ENCODE peak calls at places on chromosomes 2 and 18, in ten cellular contexts. H is cardiac fibroblast; B is stomach; Q is fibroblast of lung; R is CD8-positive, alpha-beta T cell; W is PC-9; V is fibroblast of mammary gland; Z is epithelial cell of esophagus; E is HCT116; I is GM12865. D is an unnamed sample.

GRCh38 chr2:195445639-195446038 is 211.4 kb upstream of the SLC39A10 start:
- DNase-seq in H (peak; percentile 34), B (no peak), Q (peak; percentile 12), R (no peak), W (no peak), V (peak; percentile 3), Z (no peak), E (no peak), I (no peak), D (no peak)

GRCh38 chr2:15684161-15685042 is 92.7 kb downstream of the DDX1 start:
- DNase-seq in H (no peak), B (no peak), Q (no peak), R (no peak), W (no peak), V (no peak), Z (no peak), E (no peak), I (no peak), D (no peak)

GRCh38 chr18:8801263-8801901 is 96.0 kb downstream of the MTCL1 start:
- DNase-seq in H (peak; percentile 81), B (no peak), Q (peak; percentile 94), R (no peak), W (peak; percentile 87), V (peak; percentile 78), Z (peak; percentile 80), E (no peak), I (no peak), D (no peak)

GRCh38 chr2:236671820-236672520 is 102.3 kb downstream of the ACKR3 start:
- DNase-seq in H (no peak), B (no peak), Q (no peak), R (no peak), W (no peak), V (no peak), Z (no peak), E (no peak), I (no peak), D (no peak)

GRCh38 chr18:74733592-74733991 is 135.9 kb downstream of the ZNF407 start:
- DNase-seq in H (no peak), B (no peak), Q (no peak), R (no peak), W (no peak), V (no peak), Z (no peak), E (no peak), I (no peak), D (no peak)

GRCh38 chr2:157628282-157628531 is 457 bp downstream of the ACVR1C start:
- DNase-seq in H (no peak), B (no peak), Q (no peak), R (no peak), W (no peak), V (no peak), Z (no peak), E (no peak), I (no peak), D (no peak)

GRCh38 chr2:28161466-28161865 is 231.2 kb upstream of the FOSL2 start:
- DNase-seq in H (no peak), B (no peak), Q (peak; percentile 73), R (no peak), W (no peak), V (peak; percentile 81), Z (peak; percentile 27), E (no peak), I (no peak), D (no peak)

GRCh38 chr2:237558918-237559645 is 7.3 kb upstream of the PRLH start:
- DNase-seq in H (peak; percentile 78), B (peak; percentile 83), Q (peak; percentile 89), R (no peak), W (no peak), V (peak; percentile 90), Z (peak; percentile 62), E (no peak), I (no peak), D (no peak)

GRCh38 chr2:166365803-166366420 is 9.8 kb downstream of the SCN9A start:
- DNase-seq in H (no peak), B (no peak), Q (no peak), R (no peak), W (no peak), V (peak; percentile 11), Z (no peak), E (no peak), I (no peak), D (no peak)

GRCh38 chr2:104332733-104333132 is 521.2 kb upstream of the POU3F3 start:
- DNase-seq in H (peak; percentile 0), B (no peak), Q (no peak), R (no peak), W (no peak), V (peak; percentile 6), Z (peak; percentile 8), E (no peak), I (no peak), D (no peak)

GRCh38 chr2:69013837-69014796 is 1.1 kb downstream of the ANTXR1 start:
- DNase-seq in H (peak; percentile 52), B (no peak), Q (peak; percentile 39), R (no peak), W (no peak), V (peak; percentile 37), Z (no peak), E (no peak), I (no peak), D (peak; percentile 6)

GRCh38 chr2:232382331-232383225 is 4.0 kb downstream of the ALPP start:
- DNase-seq in H (no peak), B (no peak), Q (no peak), R (no peak), W (no peak), V (no peak), Z (no peak), E (no peak), I (no peak), D (no peak)

GRCh38 chr2:61016392-61017002 is 1.0 kb upstream of the PEX13 start:
- DNase-seq in H (no peak), B (no peak), Q (no peak), R (no peak), W (peak; percentile 68), V (no peak), Z (peak; percentile 39), E (no peak), I (peak; percentile 61), D (no peak)

GRCh38 chr2:37623971-37624897 is 47.2 kb downstream of the CDC42EP3 start:
- DNase-seq in H (peak; percentile 61), B (no peak), Q (peak; percentile 52), R (no peak), W (no peak), V (peak; percentile 78), Z (peak; percentile 86), E (no peak), I (peak; percentile 88), D (no peak)

GRCh38 chr2:54053830-54054229 is 61.6 kb upstream of the ACYP2 start:
- DNase-seq in H (no peak), B (no peak), Q (no peak), R (no peak), W (no peak), V (no peak), Z (no peak), E (no peak), I (peak; percentile 31), D (no peak)

DNA sequence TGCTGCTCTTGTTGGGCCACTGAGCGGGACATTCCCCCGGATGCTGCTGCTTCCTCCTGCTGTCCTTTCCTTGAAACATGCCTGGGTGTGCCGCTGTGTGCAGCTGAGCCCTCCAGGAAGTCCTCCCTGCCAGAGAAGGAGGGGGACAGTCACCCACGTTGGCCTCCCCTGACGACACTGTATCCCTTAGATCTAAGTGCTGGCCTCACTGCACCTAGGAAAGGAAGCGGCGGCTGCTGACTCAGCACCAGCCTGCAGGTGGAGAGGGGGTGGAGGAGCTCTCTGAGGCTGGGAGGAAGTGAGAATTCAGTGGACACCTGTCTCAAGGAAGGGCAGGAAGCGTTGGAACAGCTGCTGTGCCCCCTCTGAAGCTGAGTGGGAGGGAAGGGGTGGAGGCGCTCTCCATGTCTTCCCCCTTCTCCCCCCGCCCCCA is 239.8 kb downstream of the HAUS1 start:
- DNase-seq in H (no peak), B (no peak), Q (no peak), R (peak; percentile 55), W (no peak), V (no peak), Z (peak; percentile 60), E (no peak), I (peak; percentile 81), D (peak; percentile 28)
- TF ChIP-seq CTCF in H (no peak), B (no peak), Q (no peak), R (no peak), W (no peak), V (no peak), Z (peak; percentile 27), E (no peak), I (peak; percentile 0), D (no peak)

GRCh38 chr2:139259422-139260051 is 479.3 kb upstream of the NXPH2 start:
- DNase-seq in H (no peak), B (no peak), Q (no peak), R (no peak), W (no peak), V (no peak), Z (no peak), E (peak; percentile 32), I (no peak), D (no peak)
- TF ChIP-seq CTCF in H (no peak), B (no peak), Q (no peak), R (no peak), W (no peak), V (no peak), Z (no peak), E (no peak), I (no peak), D (no peak)

GRCh38 chr2:46184794-46185583 is 112.2 kb upstream of the EPAS1 start:
- DNase-seq in H (no peak), B (no peak), Q (no peak), R (peak; percentile 31), W (no peak), V (no peak), Z (no peak), E (no peak), I (no peak), D (no peak)
- TF ChIP-seq CTCF in H (peak; percentile 9), B (no peak), Q (no peak), R (no peak), W (no peak), V (peak; percentile 13), Z (peak; percentile 6), E (peak; percentile 45), I (peak; percentile 6), D (no peak)

GRCh38 chr18:79486356-79487197 is 90.8 kb downstream of the NFATC1 start:
- DNase-seq in H (no peak), B (no peak), Q (no peak), R (no peak), W (no peak), V (no peak), Z (no peak), E (no peak), I (no peak), D (no peak)
- TF ChIP-seq CTCF in H (no peak), B (no peak), Q (no peak), R (no peak), W (no peak), V (no peak), Z (no peak), E (no peak), I (no peak), D (no peak)

DNA sequence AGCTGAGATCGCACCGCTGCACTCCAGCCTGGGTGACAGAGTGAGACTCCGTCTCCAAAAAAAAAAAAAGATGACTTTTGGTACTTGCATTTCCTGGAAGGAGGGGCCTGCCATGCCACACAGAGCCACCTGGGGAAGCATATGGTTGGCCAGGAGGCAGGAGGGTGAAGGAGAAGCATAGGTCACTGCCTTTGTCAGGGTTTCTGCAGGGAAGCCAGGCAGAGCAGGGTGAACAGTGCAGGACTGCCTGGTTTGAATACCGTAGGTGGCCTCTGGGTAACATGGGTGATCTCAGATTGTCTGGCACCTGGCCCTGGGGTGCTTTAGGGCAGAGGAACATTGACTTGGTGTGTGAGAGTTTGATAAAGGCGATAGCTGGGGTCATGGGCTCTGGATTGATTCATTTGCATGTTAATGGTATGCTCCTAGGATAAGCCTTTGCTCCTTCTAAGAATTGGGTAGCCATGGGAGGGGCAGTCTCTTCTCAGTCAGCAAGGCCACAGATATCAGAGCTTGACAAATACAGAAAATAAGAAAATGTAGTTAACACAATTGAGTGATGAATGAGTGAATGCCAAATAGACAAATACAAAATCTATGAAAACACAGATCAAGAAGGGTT is 124.0 kb upstream of the SEC11C start:
- DNase-seq in H (no peak), B (no peak), Q (no peak), R (no peak), W (no peak), V (no peak), Z (no peak), E (no peak), I (no peak), D (no peak)
- TF ChIP-seq CTCF in H (no peak), B (no peak), Q (no peak), R (no peak), W (no peak), V (no peak), Z (no peak), E (no peak), I (no peak), D (no peak)

D was measured in endothelial cell.